ENCODE peak calls at places on chromosomes 13 and 19, in six cellular contexts. H is PC-3, G is NCI-H1694 treated with DMSO at 0.1 percent for 48 hours, R is anterior cingulate cortex, W is hypothalamus, S is AG04449. P is an unnamed sample.
A peak's percentile ranks its signal among the peaks of the same experiment; 100 is the strongest.

GRCh38 chr13:46595136-46595917 is 42.4 kb downstream of the LRCH1 start:
- DNase-seq in H (peak; percentile 44), G (no peak), R (no peak), W (no peak), S (no peak), P (peak; percentile 60)

GRCh38 chr13:37617162-37617561 is 18.6 kb upstream of the POSTN start:
- DNase-seq in H (peak; percentile 39), G (no peak), R (no peak), W (no peak), S (peak; percentile 91), P (peak; percentile 80)

GRCh38 chr19:11678504-11678903 is 60.2 kb downstream of the ZNF823 start:
- DNase-seq in H (no peak), G (no peak), R (no peak), W (no peak), S (no peak), P (no peak)

GRCh38 chr13:102825921-102826706 is 19.7 kb upstream of the ERCC5 start:
- DNase-seq in H (peak; percentile 79), G (no peak), R (no peak), W (no peak), S (peak; percentile 85), P (peak; percentile 93)

GRCh38 chr13:26042781-26043180 is 9.0 kb downstream of the SHISA2 start:
- DNase-seq in H (no peak), G (no peak), R (no peak), W (no peak), S (no peak), P (no peak)

GRCh38 chr19:5046339-5047039 is 77.6 kb downstream of the KDM4B start:
- DNase-seq in H (peak; percentile 99), G (no peak), R (no peak), W (no peak), S (no peak), P (peak; percentile 40)

GRCh38 chr19:19160489-19161035 is 9.5 kb downstream of the MEF2B start:
- DNase-seq in H (no peak), G (no peak), R (no peak), W (no peak), S (no peak), P (no peak)

GRCh38 chr13:110593430-110594130 is 21.8 kb upstream of the NAXD start:
- DNase-seq in H (peak; percentile 72), G (peak; percentile 52), R (no peak), W (no peak), S (no peak), P (peak; percentile 57)

GRCh38 chr19:4077800-4078683 is 11.3 kb upstream of the ZBTB7A start:
- DNase-seq in H (peak; percentile 20), G (no peak), R (no peak), W (no peak), S (no peak), P (no peak)

GRCh38 chr13:51955841-51956603 is 55.2 kb downstream of the ATP7B start:
- DNase-seq in H (no peak), G (peak; percentile 45), R (peak; percentile 13), W (no peak), S (no peak), P (no peak)

GRCh38 chr19:38003427-38004099 is 96.6 kb downstream of the SIPA1L3 start:
- DNase-seq in H (peak; percentile 94), G (peak; percentile 96), R (peak; percentile 74), W (peak; percentile 40), S (peak; percentile 34), P (peak; percentile 92)

GRCh38 chr19:39498262-39499081 is at the start of gene DLL3:
- DNase-seq in H (peak; percentile 50), G (peak; percentile 76), R (no peak), W (no peak), S (no peak), P (peak; percentile 7)

GRCh38 chr13:44274838-44275237 is 98.8 kb upstream of the SERP2 start:
- DNase-seq in H (no peak), G (no peak), R (no peak), W (no peak), S (no peak), P (peak; percentile 39)

GRCh38 chr13:51311957-51312520 is 27.5 kb upstream of the SERPINE3 start:
- DNase-seq in H (no peak), G (no peak), R (peak; percentile 67), W (no peak), S (no peak), P (no peak)

GRCh38 chr19:49333426-49334288 is 1.5 kb upstream of the CD37 start:
- DNase-seq in H (no peak), G (no peak), R (no peak), W (no peak), S (no peak), P (peak; percentile 40)

GRCh38 chr19:31504221-31504620 is 155.0 kb upstream of the TSHZ3 start:
- DNase-seq in H (no peak), G (no peak), R (no peak), W (no peak), S (no peak), P (no peak)

GRCh38 chr19:19372656-19373416 is 32.6 kb upstream of the GATAD2A start:
- DNase-seq in H (peak; percentile 78), G (no peak), R (peak; percentile 17), W (no peak), S (no peak), P (peak; percentile 45)

GRCh38 chr13:93559718-93560117 is 333.1 kb downstream of the GPC6 start:
- DNase-seq in H (peak; percentile 94), G (no peak), R (no peak), W (no peak), S (no peak), P (peak; percentile 84)

GRCh38 chr13:111791131-111791530 is 275.8 kb upstream of the SOX1 start:
- DNase-seq in H (no peak), G (no peak), R (no peak), W (no peak), S (no peak), P (no peak)

GRCh38 chr19:55667958-55668357 is 7.1 kb upstream of the EPN1 start:
- DNase-seq in H (peak; percentile 40), G (no peak), R (no peak), W (no peak), S (no peak), P (no peak)

GRCh38 chr19:38324431-38324830 is 4.8 kb downstream of the KCNK6 start:
- DNase-seq in H (no peak), G (no peak), R (no peak), W (no peak), S (no peak), P (no peak)

GRCh38 chr19:17294051-17294891 is 9.0 kb downstream of the ABHD8 start:
- DNase-seq in H (no peak), G (no peak), R (no peak), W (no peak), S (no peak), P (no peak)

P was measured in IMR-90.